ENCODE peak calls at places on chromosomes 11 and 22, in eight cellular contexts. One of them, this sample, is unnamed.

GRCh38 chr11:74936976-74937375 is 11.9 kb downstream of the XRRA1 start:
- DNase-seq in right lobe of liver: no peak
- DNase-seq in H54: no peak
- DNase-seq in tibial nerve: no peak
- DNase-seq in thyroid gland: no peak
- DNase-seq in A549: no peak
- DNase-seq in testis: no peak
- DNase-seq in HCT116: no peak
- DNase-seq in this sample: no peak

GRCh38 chr22:27885977-27886842 is 32.8 kb downstream of the PITPNB start:
- DNase-seq in right lobe of liver: no peak
- DNase-seq in H54: peak; percentile 23
- DNase-seq in tibial nerve: peak; percentile 57
- DNase-seq in thyroid gland: peak; percentile 41
- DNase-seq in A549: peak; percentile 10
- DNase-seq in testis: peak; percentile 60
- DNase-seq in HCT116: peak; percentile 8
- DNase-seq in this sample: no peak

GRCh38 chr11:67405196-67405567 is 1.3 kb downstream of the TBC1D10C start:
- DNase-seq in right lobe of liver: no peak
- DNase-seq in H54: no peak
- DNase-seq in tibial nerve: no peak
- DNase-seq in thyroid gland: no peak
- DNase-seq in A549: no peak
- DNase-seq in testis: no peak
- DNase-seq in HCT116: no peak
- DNase-seq in this sample: peak; percentile 84

GRCh38 chr22:19746726-19747125 is 13.9 kb upstream of the TBX1 start:
- DNase-seq in right lobe of liver: no peak
- DNase-seq in H54: no peak
- DNase-seq in tibial nerve: no peak
- DNase-seq in thyroid gland: no peak
- DNase-seq in A549: no peak
- DNase-seq in testis: no peak
- DNase-seq in HCT116: no peak
- DNase-seq in this sample: no peak

GRCh38 chr11:110955797-110956196 is 243.6 kb upstream of the ARHGAP20 start:
- DNase-seq in right lobe of liver: no peak
- DNase-seq in H54: no peak
- DNase-seq in tibial nerve: no peak
- DNase-seq in thyroid gland: no peak
- DNase-seq in A549: no peak
- DNase-seq in testis: no peak
- DNase-seq in HCT116: no peak
- DNase-seq in this sample: no peak

GRCh38 chr11:112025682-112026081 is 474 bp downstream of the DLAT start:
- DNase-seq in right lobe of liver: no peak
- DNase-seq in H54: no peak
- DNase-seq in tibial nerve: no peak
- DNase-seq in thyroid gland: no peak
- DNase-seq in A549: peak; percentile 13
- DNase-seq in testis: no peak
- DNase-seq in HCT116: no peak
- DNase-seq in this sample: no peak

GRCh38 chr11:86799680-86800075 is 664 bp upstream of the PRSS23 start:
- DNase-seq in right lobe of liver: no peak
- DNase-seq in H54: no peak
- DNase-seq in tibial nerve: no peak
- DNase-seq in thyroid gland: no peak
- DNase-seq in A549: peak; percentile 61
- DNase-seq in testis: peak; percentile 70
- DNase-seq in HCT116: no peak
- DNase-seq in this sample: no peak

GRCh38 chr11:118628432-118628831 is 21.0 kb downstream of the PHLDB1 start:
- DNase-seq in right lobe of liver: no peak
- DNase-seq in H54: no peak
- DNase-seq in tibial nerve: no peak
- DNase-seq in thyroid gland: peak; percentile 41
- DNase-seq in A549: no peak
- DNase-seq in testis: no peak
- DNase-seq in HCT116: no peak
- DNase-seq in this sample: no peak

GRCh38 chr11:70670684-70671034 is 272.3 kb downstream of the CTTN start:
- DNase-seq in right lobe of liver: no peak
- DNase-seq in H54: no peak
- DNase-seq in tibial nerve: no peak
- DNase-seq in thyroid gland: no peak
- DNase-seq in A549: no peak
- DNase-seq in testis: no peak
- DNase-seq in HCT116: no peak
- DNase-seq in this sample: no peak

GRCh38 chr11:94758671-94759070 is 9.5 kb upstream of the AMOTL1 start:
- DNase-seq in right lobe of liver: no peak
- DNase-seq in H54: no peak
- DNase-seq in tibial nerve: no peak
- DNase-seq in thyroid gland: no peak
- DNase-seq in A549: no peak
- DNase-seq in testis: no peak
- DNase-seq in HCT116: no peak
- DNase-seq in this sample: no peak

GRCh38 chr11:114033572-114033971 is 25.9 kb upstream of the ZBTB16 start:
- DNase-seq in right lobe of liver: no peak
- DNase-seq in H54: no peak
- DNase-seq in tibial nerve: no peak
- DNase-seq in thyroid gland: no peak
- DNase-seq in A549: no peak
- DNase-seq in testis: no peak
- DNase-seq in HCT116: no peak
- DNase-seq in this sample: no peak

GRCh38 chr11:9760180-9760550 is 96.3 kb downstream of the SWAP70 start:
- DNase-seq in right lobe of liver: peak; percentile 55
- DNase-seq in H54: peak; percentile 61
- DNase-seq in tibial nerve: peak; percentile 89
- DNase-seq in thyroid gland: peak; percentile 89
- DNase-seq in A549: no peak
- DNase-seq in testis: peak; percentile 92
- DNase-seq in HCT116: no peak
- DNase-seq in this sample: no peak

GRCh38 chr11:66002648-66003225 is 434 bp downstream of the BANF1 start:
- DNase-seq in right lobe of liver: peak; percentile 75
- DNase-seq in H54: no peak
- DNase-seq in tibial nerve: peak; percentile 16
- DNase-seq in thyroid gland: peak; percentile 61
- DNase-seq in A549: peak; percentile 52
- DNase-seq in testis: peak; percentile 71
- DNase-seq in HCT116: no peak
- DNase-seq in this sample: no peak

GRCh38 chr11:115660072-115660805 is 156.0 kb upstream of the CADM1 start:
- DNase-seq in right lobe of liver: no peak
- DNase-seq in H54: no peak
- DNase-seq in tibial nerve: no peak
- DNase-seq in thyroid gland: no peak
- DNase-seq in A549: no peak
- DNase-seq in testis: no peak
- DNase-seq in HCT116: no peak
- DNase-seq in this sample: no peak

GRCh38 chr22:49150801-49151221 is 676.9 kb downstream of the BRD1 start:
- DNase-seq in right lobe of liver: no peak
- DNase-seq in H54: no peak
- DNase-seq in tibial nerve: no peak
- DNase-seq in thyroid gland: no peak
- DNase-seq in A549: no peak
- DNase-seq in testis: no peak
- DNase-seq in HCT116: no peak
- DNase-seq in this sample: peak; percentile 62

GRCh38 chr11:124644426-124645280 is 22.0 kb downstream of the TBRG1 start:
- DNase-seq in right lobe of liver: peak; percentile 37
- DNase-seq in H54: peak; percentile 12
- DNase-seq in tibial nerve: peak; percentile 25
- DNase-seq in thyroid gland: peak; percentile 64
- DNase-seq in A549: peak; percentile 68
- DNase-seq in testis: peak; percentile 64
- DNase-seq in HCT116: peak; percentile 50
- DNase-seq in this sample: no peak

GRCh38 chr11:79686703-79687419 is 246.0 kb upstream of the TENM4 start:
- DNase-seq in right lobe of liver: no peak
- DNase-seq in H54: no peak
- DNase-seq in tibial nerve: no peak
- DNase-seq in thyroid gland: no peak
- DNase-seq in A549: no peak
- DNase-seq in testis: no peak
- DNase-seq in HCT116: no peak
- DNase-seq in this sample: no peak

GRCh38 chr11:58030653-58031052 is at the start of gene OR6Q1:
- DNase-seq in right lobe of liver: no peak
- DNase-seq in H54: no peak
- DNase-seq in tibial nerve: no peak
- DNase-seq in thyroid gland: no peak
- DNase-seq in A549: no peak
- DNase-seq in testis: no peak
- DNase-seq in HCT116: no peak
- DNase-seq in this sample: no peak

GRCh38 chr11:33936745-33937612 is 45.1 kb upstream of the LMO2 start:
- DNase-seq in right lobe of liver: peak; percentile 60
- DNase-seq in H54: peak; percentile 29
- DNase-seq in tibial nerve: peak; percentile 43
- DNase-seq in thyroid gland: peak; percentile 32
- DNase-seq in A549: no peak
- DNase-seq in testis: peak; percentile 45
- DNase-seq in HCT116: no peak
- DNase-seq in this sample: no peak

GRCh38 chr22:39117585-39118191 is 20.6 kb downstream of the APOBEC3H start:
- DNase-seq in right lobe of liver: peak; percentile 56
- DNase-seq in H54: no peak
- DNase-seq in tibial nerve: peak; percentile 48
- DNase-seq in thyroid gland: peak; percentile 72
- DNase-seq in A549: peak; percentile 55
- DNase-seq in testis: peak; percentile 83
- DNase-seq in HCT116: peak; percentile 53
- DNase-seq in this sample: peak; percentile 83

GRCh38 chr11:111528557-111528956 is 12.0 kb upstream of the LAYN start:
- DNase-seq in right lobe of liver: no peak
- DNase-seq in H54: no peak
- DNase-seq in tibial nerve: no peak
- DNase-seq in thyroid gland: no peak
- DNase-seq in A549: no peak
- DNase-seq in testis: no peak
- DNase-seq in HCT116: no peak
- DNase-seq in this sample: no peak

GRCh38 chr11:64848779-64849599 is 4.5 kb upstream of the CDC42BPG start:
- DNase-seq in right lobe of liver: peak; percentile 84
- DNase-seq in H54: no peak
- DNase-seq in tibial nerve: no peak
- DNase-seq in thyroid gland: peak; percentile 15
- DNase-seq in A549: no peak
- DNase-seq in testis: no peak
- DNase-seq in HCT116: no peak
- DNase-seq in this sample: peak; percentile 92
- TF ChIP-seq POLR2A in right lobe of liver: no peak
- TF ChIP-seq POLR2A in H54: no peak
- TF ChIP-seq POLR2A in tibial nerve: no peak
- TF ChIP-seq POLR2A in thyroid gland: no peak
- TF ChIP-seq POLR2A in A549: no peak
- TF ChIP-seq POLR2A in testis: no peak
- TF ChIP-seq POLR2A in HCT116: no peak
- TF ChIP-seq POLR2A in this sample: no peak

GRCh38 chr11:103825469-103825868 is 211.0 kb upstream of the DDI1 start:
- DNase-seq in right lobe of liver: no peak
- DNase-seq in H54: no peak
- DNase-seq in tibial nerve: no peak
- DNase-seq in thyroid gland: no peak
- DNase-seq in A549: no peak
- DNase-seq in testis: no peak
- DNase-seq in HCT116: no peak
- DNase-seq in this sample: no peak
- TF ChIP-seq POLR2A in right lobe of liver: no peak
- TF ChIP-seq POLR2A in H54: no peak
- TF ChIP-seq POLR2A in tibial nerve: no peak
- TF ChIP-seq POLR2A in thyroid gland: no peak
- TF ChIP-seq POLR2A in A549: no peak
- TF ChIP-seq POLR2A in testis: no peak
- TF ChIP-seq POLR2A in HCT116: no peak
- TF ChIP-seq POLR2A in this sample: no peak

GRCh38 chr11:64268687-64269379 is 15.6 kb downstream of the BAD start:
- DNase-seq in right lobe of liver: peak; percentile 71
- DNase-seq in H54: no peak
- DNase-seq in tibial nerve: peak; percentile 36
- DNase-seq in thyroid gland: peak; percentile 52
- DNase-seq in A549: peak; percentile 76
- DNase-seq in testis: peak; percentile 94
- DNase-seq in HCT116: no peak
- DNase-seq in this sample: peak; percentile 94

GRCh38 chr11:64269380-64270234 is 14.9 kb downstream of the BAD start:
- DNase-seq in right lobe of liver: peak; percentile 97
- DNase-seq in H54: peak; percentile 84
- DNase-seq in tibial nerve: peak; percentile 97
- DNase-seq in thyroid gland: peak; percentile 98
- DNase-seq in A549: peak; percentile 100
- DNase-seq in testis: peak; percentile 99
- DNase-seq in HCT116: peak; percentile 99
- DNase-seq in this sample: peak; percentile 99

GRCh38 chr11:64268028-64268686 is 16.3 kb downstream of the BAD start:
- DNase-seq in right lobe of liver: no peak
- DNase-seq in H54: no peak
- DNase-seq in tibial nerve: no peak
- DNase-seq in thyroid gland: no peak
- DNase-seq in A549: no peak
- DNase-seq in testis: peak; percentile 38
- DNase-seq in HCT116: no peak
- DNase-seq in this sample: peak; percentile 84

GRCh38 chr11:64275031-64275800 is 9.2 kb downstream of the BAD start:
- DNase-seq in right lobe of liver: no peak
- DNase-seq in H54: no peak
- DNase-seq in tibial nerve: no peak
- DNase-seq in thyroid gland: no peak
- DNase-seq in A549: no peak
- DNase-seq in testis: no peak
- DNase-seq in HCT116: no peak
- DNase-seq in this sample: no peak

GRCh38 chr11:64271339-64272132 is 12.9 kb downstream of the BAD start:
- DNase-seq in right lobe of liver: peak; percentile 89
- DNase-seq in H54: no peak
- DNase-seq in tibial nerve: peak; percentile 98
- DNase-seq in thyroid gland: peak; percentile 89
- DNase-seq in A549: peak; percentile 96
- DNase-seq in testis: peak; percentile 93
- DNase-seq in HCT116: no peak
- DNase-seq in this sample: peak; percentile 95
- TF ChIP-seq POLR2A in right lobe of liver: peak; percentile 43
- TF ChIP-seq POLR2A in H54: no peak
- TF ChIP-seq POLR2A in tibial nerve: no peak
- TF ChIP-seq POLR2A in thyroid gland: no peak
- TF ChIP-seq POLR2A in A549: peak; percentile 52
- TF ChIP-seq POLR2A in testis: no peak
- TF ChIP-seq POLR2A in HCT116: no peak
- TF ChIP-seq POLR2A in this sample: no peak

DNA sequence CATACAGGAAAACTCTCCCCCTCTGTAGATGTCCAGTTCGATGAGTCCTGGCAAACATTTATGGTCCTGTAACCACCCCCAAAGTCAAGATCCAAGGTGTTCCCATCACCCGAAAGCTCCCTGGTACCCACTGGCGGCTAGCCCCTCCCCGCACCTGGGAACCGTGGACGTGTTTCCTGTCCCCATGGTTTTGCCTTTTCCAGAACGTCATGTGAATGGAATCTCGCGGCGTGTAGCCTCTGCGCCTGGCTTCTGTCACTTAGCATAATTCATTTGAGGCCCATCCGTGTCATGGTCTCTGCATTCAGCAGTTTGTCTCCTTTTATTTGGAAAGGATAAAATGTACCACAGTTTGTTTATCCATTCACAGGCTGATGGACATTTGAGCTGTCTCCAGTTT is 106.3 kb downstream of the KCNQ1 start:
- DNase-seq in right lobe of liver: peak; percentile 15
- DNase-seq in H54: no peak
- DNase-seq in tibial nerve: no peak
- DNase-seq in thyroid gland: no peak
- DNase-seq in A549: no peak
- DNase-seq in testis: no peak
- DNase-seq in HCT116: no peak
- DNase-seq in this sample: peak; percentile 35
- TF ChIP-seq POLR2A in right lobe of liver: no peak
- TF ChIP-seq POLR2A in H54: no peak
- TF ChIP-seq POLR2A in tibial nerve: no peak
- TF ChIP-seq POLR2A in thyroid gland: no peak
- TF ChIP-seq POLR2A in A549: no peak
- TF ChIP-seq POLR2A in testis: no peak
- TF ChIP-seq POLR2A in HCT116: no peak
- TF ChIP-seq POLR2A in this sample: no peak